ENCODE peak calls at places on chromosomes 4 and X, in seven cellular contexts. I is OCI-LY7, W is activated B cell treated with CpG ODN at 0.5 μM for 24 hours, F is foreskin fibroblast, K is testis, R is tibial artery, J is K562. M is an unnamed sample.

GRCh38 chrX:340121-340520 is 21.5 kb upstream of the GTPBP6 start:
- DNase-seq in F (no peak), J (no peak), K (no peak), R (no peak), W (no peak), I (no peak), M (no peak)

GRCh38 chrX:104254442-104255115 is at the start of gene ESX1:
- DNase-seq in K (peak), R (no peak), F (peak), I (no peak), J (no peak), W (no peak), M (no peak)

GRCh38 chr4:75653845-75654503 is 19.2 kb downstream of the G3BP2 start:
- DNase-seq in I (no peak), J (peak), R (no peak), F (no peak), K (no peak), W (no peak), M (no peak)

GRCh38 chrX:20352935-20353336 is 86.2 kb upstream of the RPS6KA3 start:
- DNase-seq in F (no peak), J (no peak), R (no peak), K (no peak), I (no peak), W (no peak), M (no peak)

GRCh38 chr4:184472540-184473264 is 1.6 kb downstream of the IRF2 start:
- DNase-seq in I (peak), W (peak), F (peak), J (peak), R (peak), K (peak), M (peak)

GRCh38 chr4:127698789-127699200 is 31.4 kb upstream of the SLC25A31 start:
- DNase-seq in J (no peak), I (no peak), K (no peak), R (no peak), W (no peak), F (peak), M (no peak)

GRCh38 chrX:148507413-148507812 is 7.0 kb downstream of the AFF2 start:
- DNase-seq in J (no peak), W (no peak), I (no peak), R (no peak), F (no peak), K (no peak), M (no peak)

GRCh38 chr4:105714071-105714521 is 5.5 kb downstream of the GSTCD start:
- DNase-seq in F (peak), K (no peak), I (peak), W (no peak), J (no peak), R (no peak), M (no peak)

GRCh38 chrX:9122504-9123245 is 88.7 kb upstream of the FAM9B start:
- DNase-seq in W (no peak), R (no peak), K (no peak), J (no peak), F (peak), I (no peak), M (no peak)

GRCh38 chr4:40584517-40585141 is 45.0 kb downstream of the RBM47 start:
- DNase-seq in R (no peak), I (no peak), K (no peak), F (no peak), W (no peak), J (no peak), M (no peak)

GRCh38 chr4:16195209-16195608 is 31.1 kb downstream of the TAPT1 start:
- DNase-seq in J (no peak), F (no peak), R (no peak), W (no peak), K (no peak), I (no peak), M (no peak)

GRCh38 chr4:94177822-94178221 is 29.8 kb upstream of the SMARCAD1 start:
- DNase-seq in W (no peak), I (no peak), R (no peak), K (no peak), J (no peak), F (no peak), M (no peak)

GRCh38 chrX:136710324-136710951 is 62.5 kb downstream of the CD40LG start:
- DNase-seq in K (no peak), J (no peak), W (no peak), R (no peak), F (peak), I (no peak), M (no peak)

GRCh38 chr4:124189545-124189944 is 523.0 kb downstream of the ANKRD50 start:
- DNase-seq in W (no peak), J (no peak), K (no peak), F (no peak), I (no peak), R (no peak), M (no peak)

GRCh38 chrX:16665089-16665488 is 15.1 kb downstream of the S100G start:
- DNase-seq in J (no peak), F (peak), I (no peak), W (no peak), R (no peak), K (no peak), M (no peak)

GRCh38 chrX:85851418-85851817 is 195.9 kb downstream of the CHM start:
- DNase-seq in J (peak), F (peak), K (peak), I (no peak), W (no peak), R (no peak), M (no peak)

GRCh38 chr4:144366425-144366824 is 225.9 kb upstream of the GYPA start:
- DNase-seq in R (no peak), W (no peak), J (no peak), K (no peak), I (no peak), F (no peak), M (no peak)

GRCh38 chr4:182842104-182842600 is 75.0 kb downstream of the DCTD start:
- DNase-seq in J (no peak), R (no peak), K (no peak), F (no peak), I (no peak), W (no peak), M (no peak)

GRCh38 chr4:184534511-184535391 is 60.4 kb upstream of the IRF2 start:
- DNase-seq in J (no peak), R (no peak), W (no peak), F (peak), K (no peak), I (peak), M (no peak)

GRCh38 chr4:76905521-76905920 is 7.6 kb upstream of the SOWAHB start:
- DNase-seq in J (no peak), I (no peak), K (no peak), R (no peak), F (peak), W (no peak), M (no peak)

GRCh38 chr4:113960684-113961321 is 18.6 kb downstream of the ARSJ start:
- DNase-seq in F (no peak), W (no peak), R (no peak), J (no peak), I (no peak), K (no peak), M (no peak)

GRCh38 chrX:72305286-72306084 is at the start of gene CITED1:
- DNase-seq in K (peak), F (peak), J (peak), W (peak), R (peak), I (no peak), M (no peak)

GRCh38 chrX:143648705-143649104 is 12.8 kb upstream of the SLITRK4 start:
- DNase-seq in F (no peak), I (peak), K (no peak), R (no peak), J (no peak), W (no peak), M (no peak)

GRCh38 chrX:145910017-145910416 is 92.4 kb downstream of the SLITRK2 start:
- DNase-seq in W (no peak), I (no peak), R (no peak), J (no peak), K (no peak), F (no peak), M (no peak)

DNA sequence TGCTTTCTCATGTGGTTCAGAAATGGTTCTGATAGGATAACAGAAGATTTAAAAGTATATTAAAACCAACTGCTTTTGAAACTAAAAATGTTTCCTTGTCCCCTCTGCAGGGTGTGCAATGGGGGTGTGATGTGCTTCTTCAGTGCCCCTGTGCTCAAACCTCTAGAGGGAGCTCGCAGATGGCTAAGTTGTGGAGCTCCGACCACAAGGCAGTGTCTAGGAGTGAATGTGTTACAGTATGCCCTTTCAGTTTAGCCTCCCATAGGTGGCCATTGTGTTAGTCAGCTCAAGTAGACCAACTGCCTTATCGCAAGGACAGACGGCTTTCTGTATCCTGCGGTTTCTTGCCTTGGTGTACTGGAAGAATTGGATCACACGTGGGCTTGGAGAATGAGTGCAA is 130.5 kb downstream of the TENT5D start:
- DNase-seq in J (peak), K (no peak), R (no peak), I (peak), F (no peak), W (no peak), M (no peak)
- TF ChIP-seq CTCF in J (peak), K (no peak), R (no peak), I (peak), F (no peak), W (no peak), M (no peak)

DNA sequence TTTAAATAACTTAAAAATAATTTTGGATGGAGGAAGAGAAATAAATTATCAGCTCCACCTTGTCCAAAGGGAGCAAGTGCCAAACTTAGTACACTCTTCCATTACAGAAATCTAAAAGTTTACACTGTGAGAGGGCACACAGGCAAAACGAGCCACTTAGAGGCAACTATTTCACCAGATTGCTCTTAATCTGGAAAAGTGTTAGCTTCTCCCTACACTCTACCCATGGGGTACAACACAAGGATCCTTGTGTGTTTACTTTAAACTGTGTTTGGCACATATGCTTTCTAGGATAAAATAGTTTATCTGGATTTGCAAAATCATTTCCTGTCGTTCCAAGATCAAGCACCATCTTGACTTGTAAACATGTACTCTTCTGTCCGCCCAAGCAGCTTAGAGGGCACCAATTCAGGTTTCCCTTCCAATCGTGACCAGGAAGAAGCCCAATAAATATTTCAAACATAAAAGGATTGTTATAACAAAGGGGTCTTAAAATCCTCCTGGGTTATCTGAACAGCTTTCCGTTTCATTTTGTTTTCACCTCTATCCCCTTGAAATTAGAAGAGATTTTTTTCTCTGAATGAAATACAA is 29.0 kb upstream of the KDR start:
- DNase-seq in I (no peak), F (no peak), W (no peak), K (no peak), J (no peak), R (no peak), M (no peak)
- TF ChIP-seq CTCF in I (no peak), F (no peak), W (no peak), K (no peak), J (no peak), R (no peak), M (no peak)

DNA sequence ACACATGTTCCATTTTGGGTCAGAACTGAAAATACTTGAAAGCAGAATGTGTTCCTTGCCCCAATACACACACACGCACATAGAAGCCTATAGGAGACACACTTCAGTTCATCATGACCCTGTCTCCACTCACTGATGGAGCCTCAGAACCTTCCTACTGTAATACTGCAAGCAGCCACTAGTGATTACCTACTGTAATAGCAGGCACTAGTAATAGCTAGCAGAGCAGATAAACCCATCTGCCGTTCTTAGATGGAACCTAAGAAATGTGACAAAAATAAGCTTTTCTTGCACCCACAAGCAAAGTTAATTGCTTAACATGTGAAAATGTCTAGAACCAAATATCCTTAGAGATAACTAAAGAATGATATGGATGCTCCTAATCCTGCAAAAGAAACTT is 13.6 kb downstream of the AMTN start:
- DNase-seq in W (no peak), R (no peak), J (peak), I (peak), F (no peak), K (no peak), M (no peak)
- TF ChIP-seq CTCF in W (no peak), R (no peak), J (no peak), I (peak), F (no peak), K (no peak), M (peak)

GRCh38 chr4:157052429-157053040 is 23.4 kb upstream of the GLRB start:
- DNase-seq in W (no peak), R (no peak), I (no peak), J (no peak), F (peak), K (no peak), M (no peak)
- TF ChIP-seq CTCF in W (no peak), R (no peak), I (no peak), J (no peak), F (no peak), K (no peak), M (no peak)

GRCh38 chr4:9898596-9899345 is 117.3 kb downstream of the DRD5 start:
- DNase-seq in I (no peak), J (no peak), F (no peak), K (peak), R (no peak), W (no peak), M (no peak)
- TF ChIP-seq CTCF in I (peak), J (peak), F (peak), K (no peak), R (no peak), W (no peak), M (peak)

GRCh38 chr4:73964862-73965611 is 16.8 kb downstream of the PF4 start:
- DNase-seq in J (no peak), W (no peak), R (no peak), K (peak), F (no peak), I (no peak), M (no peak)
- TF ChIP-seq CTCF in J (peak), W (no peak), R (no peak), K (no peak), F (peak), I (peak), M (peak)

GRCh38 chrX:119272882-119273806 is 37.1 kb downstream of the PGRMC1 start:
- DNase-seq in W (peak), K (peak), J (no peak), F (peak), I (no peak), R (no peak), M (no peak)
- TF ChIP-seq CTCF in W (no peak), K (no peak), J (no peak), F (peak), I (no peak), R (no peak), M (no peak)